ENCODE peak calls at places on chromosome 16, in seven cellular contexts. L, U, O, H, Q, S and K are unnamed samples.

GRCh38 chr16:67641779-67642708 is 2.9 kb upstream of the CARMIL2 start:
- DNase-seq in L (peak; percentile 71), U (peak; percentile 17), O (no peak), H (peak; percentile 61), Q (no peak), S (no peak), K (no peak)

GRCh38 chr16:68015681-68016080 is at the start of gene DPEP2NB:
- DNase-seq in L (no peak), U (no peak), O (no peak), H (no peak), Q (no peak), S (no peak), K (no peak)

GRCh38 chr16:88634141-88634993 is 4.0 kb upstream of the IL17C start:
- DNase-seq in L (no peak), U (peak; percentile 17), O (no peak), H (peak; percentile 43), Q (no peak), S (peak; percentile 89), K (no peak)

GRCh38 chr16:86975445-86975844 is 341.7 kb downstream of the C16orf95 start:
- DNase-seq in L (peak; percentile 31), U (peak; percentile 45), O (no peak), H (peak; percentile 49), Q (peak; percentile 43), S (peak; percentile 25), K (peak; percentile 30)

GRCh38 chr16:80894091-80894490 is 89.7 kb upstream of the CDYL2 start:
- DNase-seq in L (no peak), U (no peak), O (no peak), H (no peak), Q (no peak), S (no peak), K (no peak)

GRCh38 chr16:2531371-2531695 is at the start of gene CEMP1:
- DNase-seq in L (no peak), U (no peak), O (no peak), H (no peak), Q (no peak), S (no peak), K (no peak)

GRCh38 chr16:19808061-19808621 is 76.5 kb downstream of the GPRC5B start:
- DNase-seq in L (peak; percentile 84), U (no peak), O (no peak), H (no peak), Q (no peak), S (no peak), K (no peak)

GRCh38 chr16:1917056-1917664 is 1.1 kb downstream of the HS3ST6 start:
- DNase-seq in L (no peak), U (no peak), O (no peak), H (no peak), Q (no peak), S (no peak), K (no peak)

GRCh38 chr16:4293822-4294457 is 21.1 kb upstream of the TFAP4 start:
- DNase-seq in L (peak; percentile 66), U (no peak), O (no peak), H (peak; percentile 79), Q (peak; percentile 84), S (peak; percentile 86), K (no peak)

GRCh38 chr16:17921357-17921978 is 415.1 kb downstream of the NPIPA8 start:
- DNase-seq in L (no peak), U (no peak), O (no peak), H (peak; percentile 12), Q (peak; percentile 31), S (no peak), K (peak; percentile 58)

GRCh38 chr16:26830716-26831115 is 236.0 kb upstream of the C16orf82 start:
- DNase-seq in L (no peak), U (no peak), O (no peak), H (no peak), Q (peak; percentile 14), S (no peak), K (no peak)

GRCh38 chr16:11136600-11136999 is 119.4 kb downstream of the SOCS1 start:
- DNase-seq in L (peak; percentile 45), U (no peak), O (no peak), H (peak; percentile 29), Q (peak; percentile 98), S (no peak), K (no peak)

GRCh38 chr16:83948914-83949723 is 3.9 kb upstream of the OSGIN1 start:
- DNase-seq in L (no peak), U (no peak), O (no peak), H (no peak), Q (no peak), S (no peak), K (no peak)

GRCh38 chr16:73225983-73226382 is 178.1 kb upstream of the ZFHX3 start:
- DNase-seq in L (no peak), U (no peak), O (no peak), H (no peak), Q (no peak), S (no peak), K (no peak)

GRCh38 chr16:3762080-3762750 is 44.9 kb upstream of the TRAP1 start:
- DNase-seq in L (no peak), U (no peak), O (no peak), H (no peak), Q (no peak), S (no peak), K (no peak)

GRCh38 chr16:30112197-30113030 is 923 bp downstream of the GDPD3 start:
- DNase-seq in L (peak; percentile 37), U (no peak), O (no peak), H (peak; percentile 57), Q (peak; percentile 77), S (peak; percentile 78), K (peak; percentile 66)

GRCh38 chr16:67001726-67002125 is 13.3 kb downstream of the CES4A start:
- DNase-seq in L (no peak), U (no peak), O (no peak), H (no peak), Q (no peak), S (no peak), K (no peak)

GRCh38 chr16:17177242-17177967 is 293.4 kb downstream of the XYLT1 start:
- DNase-seq in L (no peak), U (no peak), O (no peak), H (peak; percentile 51), Q (no peak), S (no peak), K (no peak)

GRCh38 chr16:47046726-47047602 is 73.5 kb upstream of the DNAJA2 start:
- DNase-seq in L (no peak), U (no peak), O (no peak), H (no peak), Q (no peak), S (no peak), K (no peak)

GRCh38 chr16:47047804-47048203 is 74.3 kb upstream of the DNAJA2 start:
- DNase-seq in L (no peak), U (no peak), O (no peak), H (no peak), Q (no peak), S (no peak), K (no peak)

GRCh38 chr16:47052666-47053640 is 79.5 kb upstream of the DNAJA2 start:
- DNase-seq in L (no peak), U (no peak), O (no peak), H (no peak), Q (no peak), S (peak; percentile 21), K (no peak)

GRCh38 chr16:47051031-47051430 is 77.6 kb upstream of the DNAJA2 start:
- DNase-seq in L (no peak), U (no peak), O (no peak), H (no peak), Q (no peak), S (peak; percentile 46), K (no peak)

GRCh38 chr16:47049901-47050583 is 76.6 kb upstream of the DNAJA2 start:
- DNase-seq in L (no peak), U (no peak), O (no peak), H (no peak), Q (no peak), S (peak; percentile 53), K (no peak)
- TF ChIP-seq CTCF in L (no peak), U (no peak), O (no peak), H (no peak), Q (no peak), S (no peak), K (no peak)

DNA sequence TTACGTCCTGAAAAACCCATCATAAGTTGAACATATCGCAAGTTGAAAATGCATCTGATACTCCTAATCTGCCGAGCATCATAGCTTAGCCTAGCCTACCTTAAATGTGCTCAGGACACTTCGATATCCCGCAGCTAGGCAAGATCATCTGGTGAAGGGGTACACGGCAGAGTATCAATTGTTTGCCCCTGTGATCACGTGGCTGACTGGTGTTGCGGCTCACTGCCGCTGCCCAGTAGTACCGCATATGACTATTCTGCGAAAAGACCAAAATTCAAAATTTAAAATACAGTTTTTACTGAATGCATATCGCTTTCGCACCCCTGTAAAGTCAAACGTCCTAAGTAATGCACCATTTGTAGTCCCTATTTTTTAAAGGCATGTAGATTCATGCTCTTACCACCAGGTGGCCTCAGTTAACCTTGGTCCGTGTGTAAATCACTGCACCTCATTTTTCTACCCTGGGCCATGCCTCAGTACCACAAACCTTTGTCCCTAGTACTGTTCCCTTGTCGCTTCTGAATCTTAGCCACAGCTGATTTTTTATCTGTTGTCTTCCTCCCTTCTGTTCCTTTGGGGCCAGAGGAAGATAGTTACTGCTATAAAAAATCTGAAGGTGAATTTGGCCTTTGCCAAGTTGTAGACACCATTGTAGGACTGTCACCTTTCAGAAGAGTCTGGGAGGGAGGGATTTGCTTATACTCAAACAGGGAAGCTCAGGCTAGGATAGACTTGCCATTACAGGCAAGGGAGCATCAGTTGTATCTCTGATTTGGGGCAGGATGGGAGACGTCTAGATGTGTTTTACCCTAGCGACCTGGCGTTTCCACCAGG is 34.4 kb downstream of the WWP2 start:
- DNase-seq in L (peak; percentile 45), U (no peak), O (no peak), H (peak; percentile 74), Q (peak; percentile 85), S (no peak), K (peak; percentile 50)
- H3K4me3 ChIP-seq in L (no peak overlapping the region), U (no peak overlapping the region), O (no peak overlapping the region), H (no peak overlapping the region), Q (peak overlapping the region; percentile 16), S (peak overlapping the region; percentile 36), K (no peak overlapping the region)

GRCh38 chr16:85172465-85173071 is 60.3 kb upstream of the CIBAR2 start:
- DNase-seq in L (peak; percentile 81), U (no peak), O (no peak), H (peak; percentile 54), Q (peak; percentile 77), S (peak; percentile 74), K (peak; percentile 49)
- TF ChIP-seq CTCF in L (peak; percentile 70), U (peak; percentile 40), O (peak; percentile 29), H (peak; percentile 53), Q (peak; percentile 71), S (peak; percentile 29), K (no peak)

GRCh38 chr16:49782405-49782804 is 73.5 kb downstream of the ZNF423 start:
- DNase-seq in L (no peak), U (no peak), O (no peak), H (no peak), Q (no peak), S (no peak), K (no peak)

GRCh38 chr16:49781401-49781800 is 74.5 kb downstream of the ZNF423 start:
- DNase-seq in L (no peak), U (no peak), O (no peak), H (no peak), Q (no peak), S (no peak), K (no peak)

GRCh38 chr16:49778202-49778601 is 77.7 kb downstream of the ZNF423 start:
- DNase-seq in L (no peak), U (no peak), O (no peak), H (no peak), Q (no peak), S (no peak), K (no peak)

GRCh38 chr16:49779979-49780378 is 75.9 kb downstream of the ZNF423 start:
- DNase-seq in L (no peak), U (no peak), O (no peak), H (no peak), Q (peak; percentile 33), S (no peak), K (no peak)

GRCh38 chr16:49780436-49780835 is 75.5 kb downstream of the ZNF423 start:
- DNase-seq in L (no peak), U (no peak), O (no peak), H (no peak), Q (peak; percentile 49), S (no peak), K (no peak)
- H3K4me3 ChIP-seq in L (no peak overlapping the region), U (no peak overlapping the region), O (no peak overlapping the region), H (no peak overlapping the region), Q (no peak overlapping the region), S (no peak overlapping the region), K (no peak overlapping the region)